ENCODE peak calls at places on chromosomes 3 and 15, in ten cellular contexts. L is stimulated activated CD4-positive, alpha-beta T cell treated with anti-CD3 and anti-CD28 coated beads, TNF-alpha, amount 100 ng/mL, for 1 hour; P is GM12865; C is brain microvascular endothelial cell; E is right lobe of liver; N is H9; Z is substantia nigra; I is NCI-H345; H is NCI-H774; K is nucleus accumbens. A is an unnamed sample.

GRCh38 chr3:69972672-69973071 is 26.9 kb upstream of the SAMMSON start:
- DNase-seq in L (no peak), P (no peak), C (no peak), E (no peak), N (no peak), Z (no peak), I (no peak), H (no peak), K (no peak), A (no peak)

GRCh38 chr3:11447584-11448200 is 175.5 kb downstream of the ATG7 start:
- DNase-seq in L (no peak), P (no peak), C (no peak), E (no peak), N (no peak), Z (no peak), I (no peak), H (no peak), K (no peak), A (no peak)

GRCh38 chr3:138835177-138835757 is 539 bp upstream of the PIK3CB start:
- DNase-seq in L (no peak), P (peak; percentile 5), C (no peak), E (no peak), N (no peak), Z (no peak), I (no peak), H (no peak), K (no peak), A (no peak)

GRCh38 chr3:133487920-133488540 is 85.5 kb upstream of the CDV3 start:
- DNase-seq in L (peak; percentile 25), P (peak; percentile 70), C (no peak), E (no peak), N (no peak), Z (no peak), I (no peak), H (no peak), K (no peak), A (no peak)

GRCh38 chr3:13947912-13948311 is 68.0 kb upstream of the WNT7A start:
- DNase-seq in L (no peak), P (no peak), C (no peak), E (no peak), N (peak; percentile 37), Z (no peak), I (no peak), H (no peak), K (no peak), A (no peak)

GRCh38 chr15:58212909-58213526 is 74.8 kb downstream of the AQP9 start:
- DNase-seq in L (no peak), P (peak; percentile 24), C (peak; percentile 39), E (no peak), N (no peak), Z (peak; percentile 14), I (peak; percentile 33), H (no peak), K (no peak), A (no peak)

GRCh38 chr3:52784021-52784621 is 6.7 kb downstream of the ITIH1 start:
- DNase-seq in L (no peak), P (no peak), C (no peak), E (peak; percentile 43), N (no peak), Z (no peak), I (no peak), H (no peak), K (no peak), A (no peak)

GRCh38 chr3:73052857-73053256 is 8.6 kb upstream of the EBLN2 start:
- DNase-seq in L (no peak), P (no peak), C (no peak), E (no peak), N (no peak), Z (no peak), I (no peak), H (peak; percentile 18), K (no peak), A (no peak)

GRCh38 chr15:53328341-53328740 is 431.1 kb downstream of the WDR72 start:
- DNase-seq in L (no peak), P (peak; percentile 1), C (no peak), E (no peak), N (no peak), Z (no peak), I (no peak), H (no peak), K (no peak), A (no peak)

GRCh38 chr3:15356186-15356585 is 23.8 kb upstream of the SH3BP5 start:
- DNase-seq in L (no peak), P (no peak), C (peak; percentile 13), E (no peak), N (no peak), Z (no peak), I (no peak), H (no peak), K (no peak), A (peak; percentile 90)

GRCh38 chr3:29438580-29438979 is 157.7 kb downstream of the RBMS3 start:
- DNase-seq in L (no peak), P (no peak), C (no peak), E (no peak), N (no peak), Z (no peak), I (no peak), H (no peak), K (no peak), A (no peak)

GRCh38 chr15:100897873-100898490 is 18.4 kb downstream of the ALDH1A3 start:
- DNase-seq in L (no peak), P (no peak), C (no peak), E (peak; percentile 22), N (no peak), Z (no peak), I (no peak), H (no peak), K (no peak), A (no peak)

GRCh38 chr15:46304320-46304719 is 669.5 kb downstream of the SQOR start:
- DNase-seq in L (no peak), P (no peak), C (no peak), E (no peak), N (peak; percentile 55), Z (no peak), I (no peak), H (no peak), K (no peak), A (no peak)

GRCh38 chr3:24145981-24146822 is 201.1 kb downstream of the NR1D2 start:
- DNase-seq in L (no peak), P (no peak), C (peak; percentile 90), E (no peak), N (no peak), Z (no peak), I (no peak), H (no peak), K (no peak), A (no peak)

GRCh38 chr15:74434260-74434915 is 630 bp upstream of the SEMA7A start:
- DNase-seq in L (no peak), P (no peak), C (no peak), E (no peak), N (no peak), Z (no peak), I (no peak), H (no peak), K (no peak), A (peak; percentile 50)

GRCh38 chr3:146680602-146681001 is 75.5 kb upstream of the PLSCR5 start:
- DNase-seq in L (no peak), P (no peak), C (no peak), E (no peak), N (no peak), Z (no peak), I (no peak), H (no peak), K (no peak), A (no peak)

GRCh38 chr3:24138876-24139256 is 193.8 kb downstream of the NR1D2 start:
- DNase-seq in L (no peak), P (no peak), C (no peak), E (no peak), N (no peak), Z (no peak), I (no peak), H (no peak), K (no peak), A (no peak)

GRCh38 chr3:175260145-175260794 is 401.1 kb downstream of the NAALADL2 start:
- DNase-seq in L (no peak), P (no peak), C (peak; percentile 55), E (no peak), N (no peak), Z (no peak), I (no peak), H (no peak), K (no peak), A (no peak)

GRCh38 chr15:99416191-99417188 is 149.3 kb upstream of the MEF2A start:
- DNase-seq in L (no peak), P (no peak), C (no peak), E (no peak), N (peak; percentile 61), Z (no peak), I (no peak), H (no peak), K (no peak), A (peak; percentile 50)

GRCh38 chr15:70589221-70589620 is 174.1 kb downstream of the UACA start:
- DNase-seq in L (no peak), P (no peak), C (peak; percentile 69), E (peak; percentile 5), N (peak; percentile 2), Z (no peak), I (no peak), H (no peak), K (no peak), A (no peak)

GRCh38 chr3:125280966-125281365 is 68.4 kb upstream of the SLC12A8 start:
- DNase-seq in L (no peak), P (no peak), C (peak; percentile 31), E (no peak), N (no peak), Z (peak; percentile 70), I (peak; percentile 43), H (peak; percentile 1), K (no peak), A (no peak)

GRCh38 chr3:101128786-101129185 is 135.6 kb upstream of the ABI3BP start:
- DNase-seq in L (no peak), P (no peak), C (peak; percentile 9), E (no peak), N (no peak), Z (no peak), I (no peak), H (no peak), K (no peak), A (no peak)

GRCh38 chr15:81216411-81216810 is 19.7 kb downstream of the IL16 start:
- DNase-seq in L (no peak), P (no peak), C (no peak), E (no peak), N (peak; percentile 68), Z (no peak), I (no peak), H (no peak), K (no peak), A (no peak)

GRCh38 chr3:194536883-194537637 is 50.3 kb upstream of the ATP13A3 start:
- DNase-seq in L (no peak), P (no peak), C (no peak), E (peak; percentile 84), N (no peak), Z (no peak), I (peak; percentile 69), H (peak; percentile 82), K (no peak), A (no peak)

GRCh38 chr15:58517252-58517681 is 85.5 kb downstream of the LIPC start:
- DNase-seq in L (no peak), P (peak; percentile 32), C (no peak), E (peak; percentile 40), N (no peak), Z (no peak), I (no peak), H (no peak), K (no peak), A (peak; percentile 17)

GRCh38 chr3:121477589-121477988 is 68.2 kb downstream of the POLQ start:
- DNase-seq in L (no peak), P (no peak), C (peak; percentile 89), E (no peak), N (no peak), Z (no peak), I (no peak), H (no peak), K (no peak), A (peak; percentile 59)